ENCODE peak calls at places on chromosomes 2 and 18, in five cellular contexts. L is IMR-90, B is A549, Y is K562, K is SK-N-SH. G is an unnamed sample. For H3K4me1, the result is how much of the 10 kb centered on the place peaks cover.

GRCh38 chr2:225226441-225226840 is 173.1 kb upstream of the NYAP2 start:
- DNase-seq in K (no peak), Y (no peak), B (no peak), L (no peak), G (no peak)

GRCh38 chr2:239158641-239159475 is 242.0 kb downstream of the HDAC4 start:
- DNase-seq in B (no peak), Y (peak), L (no peak), K (peak), G (no peak)

GRCh38 chr2:32418777-32419176 is 62.0 kb downstream of the BIRC6 start:
- DNase-seq in B (no peak), Y (no peak), K (no peak), L (peak), G (no peak)

GRCh38 chr18:3151379-3152264 is 68.1 kb downstream of the MYOM1 start:
- DNase-seq in L (peak), Y (peak), B (peak), K (peak), G (no peak)

GRCh38 chr18:48680339-48680738 is 141.5 kb downstream of the CTIF start:
- DNase-seq in L (no peak), B (no peak), K (no peak), Y (no peak), G (no peak)

GRCh38 chr18:26549103-26549485 is 741 bp upstream of the KCTD1 start:
- DNase-seq in K (peak), B (no peak), Y (no peak), L (peak), G (no peak)

GRCh38 chr18:76445741-76446232 is 49.3 kb downstream of the ZNF516 start:
- DNase-seq in B (no peak), K (peak), Y (no peak), L (no peak), G (no peak)

GRCh38 chr2:115574667-115575066 is 1132.2 kb downstream of the DPP10 start:
- DNase-seq in L (no peak), K (no peak), B (no peak), Y (no peak), G (no peak)

GRCh38 chr18:68607852-68608251 is 107.1 kb downstream of the TMX3 start:
- DNase-seq in B (no peak), L (no peak), Y (no peak), K (no peak), G (no peak)

GRCh38 chr2:1024981-1025380 is 74.3 kb downstream of the SNTG2 start:
- DNase-seq in K (no peak), B (no peak), Y (no peak), L (peak), G (no peak)

GRCh38 chr18:79905389-79905911 is 46.0 kb downstream of the SLC66A2 start:
- DNase-seq in Y (no peak), K (no peak), L (peak), B (no peak), G (no peak)

GRCh38 chr2:216362730-216363129 is 9.6 kb downstream of the MARCHF4 start:
- DNase-seq in Y (no peak), L (peak), B (no peak), K (no peak), G (no peak)

GRCh38 chr2:101766871-101767739 is 69.6 kb downstream of the MAP4K4 start:
- DNase-seq in Y (no peak), K (no peak), L (peak), B (no peak), G (no peak)

GRCh38 chr2:21728133-21728532 is 604.4 kb downstream of the TDRD15 start:
- DNase-seq in Y (no peak), K (no peak), L (no peak), B (no peak), G (no peak)

GRCh38 chr2:47486858-47487497 is 84.0 kb downstream of the MSH2 start:
- DNase-seq in L (peak), Y (no peak), B (no peak), K (no peak), G (peak)

GRCh38 chr2:134999536-134999935 is 47.7 kb downstream of the MAP3K19 start:
- DNase-seq in K (no peak), L (peak), B (no peak), Y (no peak), G (no peak)

GRCh38 chr2:215612770-215613169 is 176.9 kb upstream of the FN1 start:
- DNase-seq in B (no peak), K (no peak), L (peak), Y (no peak), G (no peak)

GRCh38 chr2:45649457-45649854 is 2.0 kb upstream of the PRKCE start:
- DNase-seq in L (peak), Y (no peak), B (no peak), K (peak), G (no peak)

GRCh38 chr2:96163768-96164429 is 18.7 kb upstream of the DUSP2 start:
- DNase-seq in B (no peak), Y (no peak), L (no peak), K (no peak), G (peak)

GRCh38 chr18:49704334-49704733 is 109.0 kb downstream of the ACAA2 start:
- DNase-seq in Y (no peak), B (no peak), L (no peak), K (no peak), G (no peak)

GRCh38 chr18:23137788-23138216 is 2.5 kb downstream of the CABLES1 start:
- DNase-seq in K (no peak), Y (no peak), B (no peak), L (no peak), G (no peak)

GRCh38 chr2:110961024-110961423 is 159.7 kb upstream of the BCL2L11 start:
- DNase-seq in K (no peak), Y (no peak), B (no peak), L (no peak), G (no peak)

GRCh38 chr2:101884423-101884822 is 107.3 kb upstream of the IL1R2 start:
- DNase-seq in L (no peak), Y (no peak), B (no peak), K (no peak), G (no peak)

GRCh38 chr18:61031626-61032025 is 301.6 kb upstream of the CDH20 start:
- DNase-seq in L (no peak), Y (no peak), B (no peak), K (no peak), G (no peak)

GRCh38 chr2:207333599-207334308 is 168.0 kb upstream of the KLF7 start:
- DNase-seq in L (peak), K (no peak), Y (no peak), B (no peak), G (no peak)
- H3K4me1 ChIP-seq in L (under half), K (under half), Y (under half), B (half or more), G (half or more)

DNA sequence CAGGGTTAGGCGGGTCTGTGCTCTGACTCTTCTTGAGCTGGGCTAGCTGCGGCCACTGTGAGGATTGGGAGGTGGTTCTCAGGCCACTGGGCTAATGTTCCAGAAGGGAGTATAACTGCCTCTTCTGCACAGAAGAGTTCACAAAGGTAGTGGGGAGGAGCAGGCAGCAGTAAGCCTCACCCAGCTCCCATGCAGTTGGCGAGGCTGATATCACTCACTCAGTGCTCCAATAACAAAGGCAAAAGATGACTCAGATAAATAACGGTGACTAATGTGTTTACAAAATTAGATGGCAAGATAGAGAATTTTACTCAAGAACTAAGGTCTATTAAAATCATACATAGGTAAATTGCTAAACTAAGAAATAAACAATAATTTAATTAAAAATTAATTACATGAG is 174.2 kb upstream of the TMEM200C start:
- DNase-seq in B (no peak), L (peak), K (no peak), Y (no peak), G (no peak)
- TF ChIP-seq RCOR1 in B (no peak), L (no peak), K (no peak), Y (no peak), G (no peak)

GRCh38 chr2:85768713-85769112 is 14.9 kb downstream of the ATOH8 start:
- DNase-seq in K (peak), Y (no peak), B (no peak), L (no peak), G (no peak)
- H3K4me1 ChIP-seq in K (half or more), Y (under half), B (half or more), L (under half), G (under half)

DNA sequence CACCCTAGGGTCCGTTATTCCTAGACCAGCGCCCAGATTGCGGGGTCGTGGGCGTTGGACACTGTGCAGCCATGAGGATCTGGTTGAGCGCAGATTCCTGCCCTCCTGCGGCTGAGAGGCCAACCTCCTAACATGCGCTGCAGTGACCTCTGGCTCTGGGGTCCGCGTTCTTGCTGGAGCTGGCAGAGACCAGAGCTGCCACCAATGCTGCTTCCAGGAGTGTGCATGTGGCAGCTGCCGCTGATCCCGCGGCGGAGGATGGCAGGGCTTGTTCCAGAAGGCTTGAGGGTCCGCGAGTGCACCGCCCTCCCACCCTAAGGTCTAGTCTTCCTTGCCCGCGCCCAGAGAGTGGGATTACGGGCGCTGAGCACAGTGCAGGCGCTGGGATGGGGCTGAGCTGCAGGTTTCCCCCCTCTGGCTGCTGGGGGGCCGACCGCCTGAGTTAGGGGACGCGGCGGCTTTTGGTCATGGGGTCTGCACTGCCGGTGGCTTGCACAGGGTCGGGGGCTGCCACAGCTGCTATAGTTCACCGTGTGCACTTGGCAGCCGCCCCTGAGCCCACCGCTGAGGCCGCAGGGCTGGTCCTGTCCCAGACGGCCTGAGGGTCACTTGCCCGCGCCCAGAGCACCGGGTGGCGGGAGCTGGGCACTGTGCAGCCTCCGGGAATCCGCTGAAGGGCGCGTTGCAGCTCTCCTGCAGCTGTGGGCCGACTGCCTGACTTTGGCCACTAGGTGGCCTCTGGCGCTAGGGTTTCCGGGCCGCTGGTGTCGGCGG is 145.9 kb downstream of the CCDC74A start:
- DNase-seq in Y (peak), K (peak), L (peak), B (peak), G (no peak)
- TF ChIP-seq RCOR1 in Y (no peak), K (peak), L (no peak), B (no peak), G (no peak)

GRCh38 chr2:204608261-204608660 is 63.0 kb downstream of the PARD3B start:
- DNase-seq in K (no peak), L (peak), B (no peak), Y (no peak), G (no peak)
- H3K4me1 ChIP-seq in K (under half), L (under half), B (under half), Y (under half), G (under half)

DNA sequence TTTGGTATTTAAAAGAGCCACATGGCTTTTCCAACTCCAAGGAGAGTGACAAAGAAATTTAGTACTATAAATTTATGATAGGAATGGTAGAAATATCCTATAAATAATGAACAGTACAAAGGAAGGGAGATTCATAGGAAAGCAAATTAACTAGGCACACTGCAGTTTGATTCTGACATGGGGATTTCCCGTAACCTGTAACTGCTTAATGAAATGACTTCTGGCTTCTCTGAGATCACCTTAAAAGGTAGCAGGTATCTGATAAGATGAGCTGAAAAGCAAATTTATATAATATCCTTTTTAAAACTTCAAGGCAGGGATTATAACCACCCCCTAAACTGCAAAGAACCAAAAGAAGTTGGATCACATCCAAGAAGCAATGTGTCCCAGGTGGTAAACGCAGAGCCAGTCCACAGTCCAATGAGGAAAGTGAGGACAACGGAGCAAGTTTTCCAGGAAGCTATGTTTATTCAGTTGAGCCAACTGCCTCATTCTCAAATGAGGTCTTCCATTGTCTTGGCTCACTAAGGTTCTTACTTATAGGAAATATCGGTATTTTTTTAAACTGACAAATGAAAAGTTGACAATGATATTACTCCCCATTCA is 43.0 kb downstream of the WIPF1 start:
- DNase-seq in B (no peak), L (no peak), Y (no peak), K (no peak), G (no peak)
- TF ChIP-seq RCOR1 in B (no peak), L (no peak), Y (no peak), K (no peak), G (no peak)

GRCh38 chr18:55402731-55403405 is 185.1 kb downstream of the TCF4 start:
- DNase-seq in K (no peak), B (no peak), Y (no peak), L (no peak), G (no peak)

GRCh38 chr18:55403555-55403954 is 184.4 kb downstream of the TCF4 start:
- DNase-seq in Y (no peak), K (no peak), L (no peak), B (no peak), G (no peak)

GRCh38 chr18:55401638-55402191 is 186.3 kb downstream of the TCF4 start:
- DNase-seq in L (peak), Y (no peak), B (no peak), K (no peak), G (no peak)

GRCh38 chr18:55400590-55401274 is 187.3 kb downstream of the TCF4 start:
- DNase-seq in Y (no peak), K (no peak), B (no peak), L (peak), G (no peak)

GRCh38 chr18:55401275-55401620 is 186.7 kb downstream of the TCF4 start:
- DNase-seq in K (no peak), Y (no peak), B (no peak), L (peak), G (no peak)
- H3K4me1 ChIP-seq in K (under half), Y (under half), B (under half), L (under half), G (under half)

GRCh38 chr18:54679318-54680149 is 88.5 kb downstream of the DYNAP start:
- DNase-seq in L (peak), B (peak), K (peak), Y (no peak), G (peak)
- TF ChIP-seq RCOR1 in L (no peak), B (no peak), K (no peak), Y (no peak), G (no peak)